ENCODE peak calls at places on chromosome 20, in ten cellular contexts. D is spleen, X is stomach, E is lower lobe of right lung, W is neural progenitor cell, T is thoracic aorta, L is foreskin fibroblast, H is AG09309, A is pancreas, S is HepG2. M is an unnamed sample.

GRCh38 chr20:32252189-32252588 is 25.3 kb upstream of the KIF3B start:
- DNase-seq in A (no peak), H (no peak), W (no peak), D (peak), S (no peak), E (no peak), X (no peak), L (no peak), T (no peak), M (no peak)

GRCh38 chr20:47204008-47204745 is 152.3 kb downstream of the ZMYND8 start:
- DNase-seq in S (no peak), T (no peak), L (peak), A (no peak), X (peak), W (no peak), D (peak), H (no peak), E (no peak), M (peak)

GRCh38 chr20:59151820-59152219 is 11.8 kb upstream of the ZNF831 start:
- DNase-seq in T (no peak), D (no peak), X (no peak), L (no peak), S (no peak), A (no peak), E (no peak), H (no peak), W (no peak), M (no peak)

GRCh38 chr20:19743650-19744015 is 14.4 kb upstream of the RIN2 start:
- DNase-seq in E (no peak), L (no peak), S (no peak), H (no peak), W (no peak), A (no peak), X (no peak), D (no peak), T (no peak), M (no peak)

GRCh38 chr20:39112196-39112743 is 150.1 kb downstream of the DHX35 start:
- DNase-seq in E (no peak), D (no peak), S (peak), A (peak), X (peak), H (no peak), L (peak), T (no peak), W (peak), M (no peak)

GRCh38 chr20:32184953-32185603 is 22.5 kb downstream of the PLAGL2 start:
- DNase-seq in L (no peak), S (no peak), T (no peak), W (no peak), E (no peak), D (no peak), H (no peak), A (no peak), X (no peak), M (no peak)

GRCh38 chr20:15916623-15917022 is 656.6 kb downstream of the KIF16B start:
- DNase-seq in L (no peak), H (no peak), S (no peak), X (no peak), E (no peak), T (no peak), D (no peak), A (no peak), W (no peak), M (no peak)

GRCh38 chr20:18666803-18667460 is 79.1 kb downstream of the DTD1 start:
- DNase-seq in E (no peak), W (no peak), S (no peak), X (no peak), L (no peak), H (no peak), T (no peak), A (no peak), D (no peak), M (no peak)

GRCh38 chr20:52379723-52380336 is 188.3 kb upstream of the ZFP64 start:
- DNase-seq in X (peak), H (no peak), D (peak), W (peak), E (peak), A (peak), L (no peak), S (peak), T (no peak), M (no peak)

GRCh38 chr20:50628326-50628725 is 63.0 kb downstream of the RIPOR3 start:
- DNase-seq in H (no peak), S (peak), T (no peak), A (no peak), D (no peak), E (no peak), W (peak), X (no peak), L (no peak), M (no peak)

GRCh38 chr20:46765506-46765905 is 56.1 kb downstream of the SLC2A10 start:
- DNase-seq in X (no peak), H (no peak), D (no peak), L (no peak), W (no peak), E (no peak), A (no peak), S (no peak), T (no peak), M (no peak)

GRCh38 chr20:60057866-60058807 is 99.9 kb downstream of the CDH26 start:
- DNase-seq in X (no peak), D (peak), T (no peak), A (no peak), E (peak), S (no peak), H (no peak), W (peak), L (no peak), M (no peak)

GRCh38 chr20:59013959-59014608 is 5.1 kb upstream of the TUBB1 start:
- DNase-seq in W (no peak), H (no peak), S (no peak), T (no peak), X (no peak), A (no peak), D (peak), E (no peak), L (peak), M (no peak)

GRCh38 chr20:21981179-21981578 is 275.7 kb downstream of the PAX1 start:
- DNase-seq in T (no peak), L (no peak), H (no peak), W (no peak), X (no peak), E (no peak), S (no peak), D (no peak), A (no peak), M (no peak)

GRCh38 chr20:4524792-4525191 is 196.9 kb upstream of the PRND start:
- DNase-seq in A (no peak), H (no peak), S (no peak), L (no peak), E (no peak), T (no peak), X (no peak), W (no peak), D (no peak), M (no peak)

GRCh38 chr20:5797843-5798462 is 47.8 kb downstream of the SHLD1 start:
- DNase-seq in S (no peak), E (peak), D (peak), H (no peak), L (no peak), A (no peak), W (no peak), T (no peak), X (no peak), M (no peak)

GRCh38 chr20:53183181-53183580 is 211.0 kb downstream of the TSHZ2 start:
- DNase-seq in L (no peak), X (no peak), T (no peak), W (no peak), S (no peak), E (no peak), A (no peak), D (no peak), H (no peak), M (no peak)

DNA sequence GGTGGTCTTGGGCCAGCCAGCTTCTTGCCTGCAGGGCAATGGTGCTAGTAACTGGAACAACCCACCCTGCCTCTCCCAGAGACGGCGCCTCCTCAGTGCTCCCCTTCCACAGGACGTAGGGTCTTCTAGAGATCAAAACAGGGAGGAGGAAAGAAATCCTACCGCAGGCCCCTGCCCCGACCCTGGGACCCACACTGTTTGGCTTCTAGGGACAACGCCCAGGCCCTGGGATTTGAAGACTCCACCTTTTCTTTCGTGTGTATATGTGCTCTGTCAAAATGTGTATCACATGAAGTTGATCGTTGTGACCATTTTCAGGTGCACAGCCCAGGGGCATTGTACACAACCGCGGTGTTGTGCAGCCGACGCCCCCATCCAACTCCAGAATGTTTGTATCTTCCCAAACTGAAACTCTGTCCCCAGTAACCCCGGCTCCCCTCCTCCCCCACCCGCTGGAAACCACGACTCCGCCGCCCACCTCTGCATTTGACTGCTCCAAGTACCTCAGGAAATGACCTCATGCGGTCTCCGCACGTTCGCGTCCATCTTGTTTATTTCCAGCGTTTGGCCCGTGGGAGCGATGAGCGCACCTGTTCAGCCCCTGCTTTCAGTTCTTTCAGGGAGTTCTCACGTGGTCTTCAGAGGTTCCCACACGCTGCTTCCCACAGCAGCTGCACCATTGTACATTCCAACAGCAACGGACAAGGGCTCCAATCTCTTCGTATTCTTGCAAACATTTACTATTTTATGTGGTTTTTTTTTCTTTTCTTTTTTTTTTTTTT is 3.4 kb upstream of the BHLHE23 start:
- DNase-seq in A (no peak), E (no peak), H (no peak), S (no peak), W (no peak), T (no peak), X (peak), L (no peak), D (peak), M (no peak)
- H3K4me3 ChIP-seq in A (no peak), E (peak), H (no peak), S (peak), W (no peak), T (peak), X (peak), L (no peak), D (no peak), M (peak)

DNA sequence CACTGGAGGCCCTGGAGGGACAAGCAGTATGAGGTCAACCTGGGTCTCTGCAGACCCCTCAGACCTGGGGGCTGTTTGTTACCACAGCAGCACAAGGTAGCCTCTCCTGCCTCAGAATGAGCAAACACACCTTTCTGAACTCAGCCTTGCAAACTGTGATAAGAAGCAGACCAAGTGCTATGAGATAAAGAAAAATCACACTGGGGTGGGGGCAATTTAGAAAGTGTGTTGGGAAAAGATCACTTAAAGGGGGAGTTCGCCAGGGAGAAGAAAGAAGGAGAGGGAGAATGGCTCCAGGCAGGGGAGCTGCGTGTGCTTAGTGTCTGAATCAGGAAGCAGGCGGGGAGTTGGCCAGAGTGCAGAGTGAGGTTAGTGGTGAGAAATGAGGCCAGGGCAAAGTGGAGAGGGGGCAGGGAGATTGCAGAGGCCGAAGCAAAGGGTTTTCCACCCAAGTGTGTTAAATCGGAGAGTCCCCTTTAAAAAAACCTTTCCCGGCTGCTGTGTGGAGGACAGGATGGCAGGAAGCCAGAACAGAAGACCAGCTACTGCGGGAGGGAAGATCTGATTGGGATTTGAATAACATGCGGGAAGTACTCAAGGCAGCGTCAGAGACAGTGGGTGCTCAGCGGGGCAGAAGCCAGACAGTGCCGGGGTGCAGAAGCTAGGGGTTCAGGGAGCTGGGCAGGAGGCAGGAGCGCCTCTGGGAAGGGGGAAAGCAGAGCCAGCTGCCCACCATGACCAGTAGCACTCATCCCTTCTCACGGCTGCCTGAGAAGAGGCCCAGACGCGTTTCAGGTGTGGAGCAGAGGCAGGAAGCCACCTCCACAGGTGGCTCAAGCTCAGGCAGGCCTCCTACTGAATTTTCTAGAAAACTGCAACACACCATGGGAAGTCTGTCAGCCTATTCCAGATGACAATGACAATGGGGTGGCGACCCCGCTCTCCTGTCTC is 9.0 kb downstream of the ADA start:
- DNase-seq in L (peak), X (peak), W (peak), T (no peak), D (peak), H (peak), E (peak), A (peak), S (peak), M (peak)
- H3K4me3 ChIP-seq in L (no peak), X (peak), W (no peak), T (peak), D (no peak), H (no peak), E (peak), A (no peak), S (peak), M (peak)

GRCh38 chr20:2799271-2799670 is 1.2 kb downstream of the CPXM1 start:
- DNase-seq in E (no peak), H (no peak), X (no peak), W (peak), T (no peak), A (no peak), L (no peak), D (no peak), S (no peak), M (no peak)
- H3K4me3 ChIP-seq in E (peak), H (no peak), X (peak), W (peak), T (peak), A (no peak), L (peak), D (no peak), S (no peak), M (peak)

GRCh38 chr20:34680586-34680985 is 3.7 kb upstream of the PIGU start:
- DNase-seq in S (no peak), X (no peak), H (no peak), D (no peak), T (no peak), E (no peak), A (no peak), L (no peak), W (no peak), M (no peak)

GRCh38 chr20:34675993-34676641 is 775 bp downstream of the PIGU start:
- DNase-seq in S (no peak), W (no peak), D (no peak), A (no peak), T (no peak), L (peak), E (no peak), H (no peak), X (no peak), M (no peak)

GRCh38 chr20:34676642-34677373 is at the start of gene PIGU:
- DNase-seq in D (peak), T (peak), E (peak), L (peak), H (peak), W (peak), S (peak), A (peak), X (peak), M (peak)

GRCh38 chr20:34673411-34673810 is 3.5 kb downstream of the PIGU start:
- DNase-seq in W (no peak), H (no peak), E (no peak), D (no peak), T (no peak), A (no peak), S (no peak), X (no peak), L (no peak), M (no peak)

GRCh38 chr20:34675561-34675960 is 1.3 kb downstream of the PIGU start:
- DNase-seq in W (no peak), T (no peak), E (no peak), H (no peak), L (no peak), X (no peak), D (no peak), S (no peak), A (no peak), M (no peak)
- H3K4me3 ChIP-seq in W (peak), T (no peak), E (no peak), H (no peak), L (no peak), X (no peak), D (no peak), S (peak), A (no peak), M (no peak)

GRCh38 chr20:13105071-13105470 is 96.3 kb downstream of the SPTLC3 start:
- DNase-seq in L (no peak), E (no peak), W (peak), X (no peak), S (no peak), D (no peak), T (no peak), H (no peak), A (no peak), M (no peak)
- H3K4me3 ChIP-seq in L (no peak), E (no peak), W (no peak), X (no peak), S (no peak), D (no peak), T (no peak), H (no peak), A (no peak), M (no peak)

M was measured in breast epithelium.